ENCODE peak calls at places on chromosomes 16 and 17, in four cellular contexts. One of them, this sample, is unnamed.

GRCh38 chr16:13902677-13903076 is 17.3 kb upstream of the ERCC4 start:
- DNase-seq in AG08395: no peak
- DNase-seq in Ammon's horn: no peak
- DNase-seq in GM13977: no peak
- DNase-seq in this sample: no peak

GRCh38 chr17:69909389-69909788 is 165.6 kb upstream of the KCNJ16 start:
- DNase-seq in Ammon's horn: no peak
- DNase-seq in GM13977: no peak
- DNase-seq in AG08395: peak; percentile 14
- DNase-seq in this sample: no peak

GRCh38 chr17:72187544-72187943 is 66.7 kb downstream of the SOX9 start:
- DNase-seq in GM13977: no peak
- DNase-seq in AG08395: no peak
- DNase-seq in Ammon's horn: no peak
- DNase-seq in this sample: no peak

GRCh38 chr17:68389041-68389440 is 68.3 kb downstream of the WIPI1 start:
- DNase-seq in AG08395: no peak
- DNase-seq in GM13977: no peak
- DNase-seq in Ammon's horn: no peak
- DNase-seq in this sample: no peak

GRCh38 chr17:79342376-79342775 is 267.8 kb downstream of the ENGASE start:
- DNase-seq in Ammon's horn: no peak
- DNase-seq in AG08395: no peak
- DNase-seq in GM13977: no peak
- DNase-seq in this sample: no peak

GRCh38 chr16:63458842-63459241 is 1422.6 kb upstream of the CDH8 start:
- DNase-seq in AG08395: no peak
- DNase-seq in Ammon's horn: no peak
- DNase-seq in GM13977: no peak
- DNase-seq in this sample: no peak

GRCh38 chr16:58366247-58367031 is 25.8 kb upstream of the GINS3 start:
- DNase-seq in AG08395: no peak
- DNase-seq in Ammon's horn: no peak
- DNase-seq in GM13977: no peak
- DNase-seq in this sample: no peak

GRCh38 chr17:64781013-64781392 is 118.9 kb upstream of the SMURF2 start:
- DNase-seq in Ammon's horn: no peak
- DNase-seq in GM13977: no peak
- DNase-seq in AG08395: no peak
- DNase-seq in this sample: no peak

GRCh38 chr16:31265329-31266245 is 5.8 kb downstream of the ITGAM start:
- DNase-seq in Ammon's horn: no peak
- DNase-seq in GM13977: peak; percentile 82
- DNase-seq in AG08395: no peak
- DNase-seq in this sample: peak; percentile 76

GRCh38 chr17:79506150-79506870 is 104.5 kb downstream of the RBFOX3 start:
- DNase-seq in GM13977: no peak
- DNase-seq in Ammon's horn: no peak
- DNase-seq in AG08395: no peak
- DNase-seq in this sample: no peak

This sample was measured in 8988T.